ENCODE peak calls at places on chromosomes 2 and 18, in seven cellular contexts. G is stimulated activated CD4-positive, alpha-beta T cell treated with anti-CD3 and anti-CD28 coated beads, Interleukin-1b, Interleukin-23, amount 100 ng/mL, for 1 hour; A is activated gamma-delta T cell treated with Interleukin-2 at 50 U/mL for 16 hours; P is SJSA1; B is NCI-H2029; N is epithelial cell of esophagus; F is activated effector memory CD4-positive, alpha-beta T cell treated with Interleukin-2 at 50 U/mL for 16 hours. M is an unnamed sample.

GRCh38 chr18:52326001-52326400 is 14.0 kb upstream of the DCC start:
- DNase-seq in F (no peak), G (no peak), B (no peak), A (no peak), P (no peak), N (no peak), M (no peak)

GRCh38 chr2:98498703-98499445 is 54.2 kb downstream of the INPP4A start:
- DNase-seq in N (no peak), F (no peak), G (no peak), P (no peak), B (no peak), A (no peak), M (no peak)

GRCh38 chr2:130373808-130374365 is 18.0 kb downstream of the PTPN18 start:
- DNase-seq in B (no peak), P (no peak), F (no peak), G (no peak), N (no peak), A (no peak), M (no peak)

GRCh38 chr18:24369420-24369819 is 28.2 kb downstream of the OSBPL1A start:
- DNase-seq in G (no peak), F (no peak), P (no peak), N (no peak), A (no peak), B (no peak), M (no peak)

GRCh38 chr18:23460285-23461273 is 7.5 kb downstream of the RIOK3 start:
- DNase-seq in B (no peak), A (no peak), P (no peak), G (no peak), N (no peak), F (no peak), M (no peak)

GRCh38 chr2:188391354-188391753 is 99.7 kb downstream of the GULP1 start:
- DNase-seq in F (no peak), P (no peak), G (no peak), B (no peak), A (no peak), N (no peak), M (no peak)

GRCh38 chr18:74239567-74239966 is 52.2 kb downstream of the CYB5A start:
- DNase-seq in F (no peak), B (no peak), P (no peak), G (no peak), N (no peak), A (no peak), M (no peak)

GRCh38 chr2:224658776-224659175 is 57.4 kb downstream of the CCDC195 start:
- DNase-seq in F (no peak), P (peak), G (no peak), N (no peak), A (no peak), B (no peak), M (no peak)

GRCh38 chr2:42089340-42089925 is 41.6 kb downstream of the PKDCC start:
- DNase-seq in F (peak), G (no peak), P (no peak), B (no peak), A (peak), N (peak), M (no peak)

GRCh38 chr2:241534701-241535375 is 23.7 kb upstream of the BOK start:
- DNase-seq in F (no peak), N (no peak), A (no peak), P (no peak), B (no peak), G (no peak), M (no peak)

GRCh38 chr18:10751711-10752110 is 225.9 kb downstream of the NAPG start:
- DNase-seq in A (no peak), P (no peak), G (no peak), B (no peak), N (no peak), F (no peak), M (no peak)

GRCh38 chr2:168430431-168430830 is 25.6 kb upstream of the CERS6 start:
- DNase-seq in G (no peak), A (no peak), B (no peak), N (no peak), F (no peak), P (no peak), M (no peak)

GRCh38 chr2:67878743-67879142 is 184.1 kb downstream of the C1D start:
- DNase-seq in B (no peak), P (no peak), G (no peak), N (no peak), A (no peak), F (no peak), M (no peak)

GRCh38 chr2:180983468-180984388 is 3.3 kb downstream of the UBE2E3 start:
- DNase-seq in F (no peak), P (peak), N (peak), A (peak), B (peak), G (no peak), M (no peak)

GRCh38 chr2:18346364-18346763 is 214.1 kb downstream of the RDH14 start:
- DNase-seq in B (peak), F (no peak), A (no peak), G (no peak), P (no peak), N (peak), M (no peak)

GRCh38 chr2:211128287-211128686 is 571.9 kb downstream of the CPS1 start:
- DNase-seq in P (no peak), F (no peak), G (no peak), B (no peak), N (peak), A (no peak), M (no peak)

GRCh38 chr2:169107645-169108044 is 38.3 kb downstream of the DHRS9 start:
- DNase-seq in N (no peak), A (peak), F (peak), G (no peak), B (no peak), P (no peak), M (no peak)

GRCh38 chr18:8982416-8983183 is 119.9 kb upstream of the NDUFV2 start:
- DNase-seq in G (no peak), A (no peak), N (peak), B (no peak), F (no peak), P (peak), M (no peak)

GRCh38 chr2:68319397-68320117 is at the start of gene CNRIP1:
- DNase-seq in G (no peak), A (no peak), B (peak), N (peak), F (no peak), P (peak), M (peak)

GRCh38 chr2:217717541-217717940 is 285.3 kb downstream of the TNS1 start:
- DNase-seq in B (no peak), G (no peak), P (no peak), N (no peak), F (no peak), A (no peak), M (no peak)

GRCh38 chr2:20457027-20457426 is 10.2 kb downstream of the RHOB start:
- DNase-seq in P (peak), A (no peak), G (no peak), B (no peak), F (no peak), N (no peak), M (no peak)

GRCh38 chr2:195451160-195451559 is 205.9 kb upstream of the SLC39A10 start:
- DNase-seq in G (no peak), N (no peak), A (no peak), P (no peak), B (no peak), F (no peak), M (no peak)

GRCh38 chr18:13232060-13232917 is 13.7 kb downstream of the LDLRAD4 start:
- DNase-seq in F (no peak), N (no peak), P (no peak), B (no peak), A (no peak), G (no peak), M (no peak)

GRCh38 chr2:241179894-241180293 is 8.6 kb upstream of the ANO7 start:
- DNase-seq in B (no peak), P (no peak), F (no peak), A (no peak), N (no peak), G (no peak), M (no peak)

GRCh38 chr2:189127756-189128155 is 51.8 kb downstream of the COL5A2 start:
- DNase-seq in A (no peak), F (no peak), G (no peak), P (no peak), B (no peak), N (no peak), M (no peak)

GRCh38 chr2:76953733-76954347 is 568.3 kb downstream of the LRRTM4 start:
- DNase-seq in A (no peak), P (no peak), N (peak), B (peak), F (no peak), G (no peak), M (no peak)

M was measured in GM12892.